ENCODE peak calls at places on chromosomes 2 and 18, in seven cellular contexts. One of them, this sample, is unnamed. For H3K9me3 and H3K4me1, the result is how much of the 10 kb centered on the place peaks cover.

GRCh38 chr2:19540739-19541503 is 182.5 kb upstream of the OSR1 start:
- DNase-seq in PC-3: peak
- DNase-seq in MM.1S: peak
- DNase-seq in PC-9: peak
- DNase-seq in HCT116: peak
- DNase-seq in mammary epithelial cell: peak
- DNase-seq in HepG2: no peak
- DNase-seq in this sample: peak

GRCh38 chr2:860259-860855 is 90.3 kb upstream of the SNTG2 start:
- DNase-seq in PC-3: peak
- DNase-seq in MM.1S: no peak
- DNase-seq in PC-9: no peak
- DNase-seq in HCT116: peak
- DNase-seq in mammary epithelial cell: no peak
- DNase-seq in HepG2: peak
- DNase-seq in this sample: no peak

GRCh38 chr2:932320-933221 is 18.1 kb upstream of the SNTG2 start:
- DNase-seq in PC-3: no peak
- DNase-seq in MM.1S: no peak
- DNase-seq in PC-9: no peak
- DNase-seq in HCT116: no peak
- DNase-seq in mammary epithelial cell: no peak
- DNase-seq in HepG2: no peak
- DNase-seq in this sample: no peak

GRCh38 chr2:31765078-31765835 is 184.5 kb upstream of the SRD5A2 start:
- DNase-seq in PC-3: no peak
- DNase-seq in MM.1S: no peak
- DNase-seq in PC-9: no peak
- DNase-seq in HCT116: no peak
- DNase-seq in mammary epithelial cell: peak
- DNase-seq in HepG2: no peak
- DNase-seq in this sample: no peak

GRCh38 chr2:209495855-209496585 is 72.2 kb downstream of the MAP2 start:
- DNase-seq in PC-3: peak
- DNase-seq in MM.1S: no peak
- DNase-seq in PC-9: peak
- DNase-seq in HCT116: peak
- DNase-seq in mammary epithelial cell: peak
- DNase-seq in HepG2: peak
- DNase-seq in this sample: peak

GRCh38 chr2:168062054-168062453 is 185.3 kb downstream of the STK39 start:
- DNase-seq in PC-3: no peak
- DNase-seq in MM.1S: no peak
- DNase-seq in PC-9: no peak
- DNase-seq in HCT116: no peak
- DNase-seq in mammary epithelial cell: no peak
- DNase-seq in HepG2: no peak
- DNase-seq in this sample: no peak

GRCh38 chr2:85988914-85989270 is 100.1 kb upstream of the ST3GAL5 start:
- DNase-seq in PC-3: no peak
- DNase-seq in MM.1S: no peak
- DNase-seq in PC-9: no peak
- DNase-seq in HCT116: no peak
- DNase-seq in mammary epithelial cell: no peak
- DNase-seq in HepG2: no peak
- DNase-seq in this sample: no peak

GRCh38 chr2:25816249-25816648 is 62.0 kb downstream of the ASXL2 start:
- DNase-seq in PC-3: no peak
- DNase-seq in MM.1S: no peak
- DNase-seq in PC-9: no peak
- DNase-seq in HCT116: no peak
- DNase-seq in mammary epithelial cell: no peak
- DNase-seq in HepG2: no peak
- DNase-seq in this sample: no peak

GRCh38 chr2:225122007-225122406 is 79.7 kb upstream of the DOCK10 start:
- DNase-seq in PC-3: no peak
- DNase-seq in MM.1S: no peak
- DNase-seq in PC-9: no peak
- DNase-seq in HCT116: no peak
- DNase-seq in mammary epithelial cell: no peak
- DNase-seq in HepG2: no peak
- DNase-seq in this sample: no peak

GRCh38 chr2:116545611-116546010 is 1268.9 kb upstream of the DDX18 start:
- DNase-seq in PC-3: no peak
- DNase-seq in MM.1S: no peak
- DNase-seq in PC-9: no peak
- DNase-seq in HCT116: no peak
- DNase-seq in mammary epithelial cell: no peak
- DNase-seq in HepG2: no peak
- DNase-seq in this sample: no peak

GRCh38 chr2:219461061-219461514 is 26.4 kb downstream of the SPEG start:
- DNase-seq in PC-3: no peak
- DNase-seq in MM.1S: no peak
- DNase-seq in PC-9: no peak
- DNase-seq in HCT116: no peak
- DNase-seq in mammary epithelial cell: peak
- DNase-seq in HepG2: no peak
- DNase-seq in this sample: peak

GRCh38 chr18:32378705-32379104 is 92.0 kb downstream of the GAREM1 start:
- DNase-seq in PC-3: peak
- DNase-seq in MM.1S: no peak
- DNase-seq in PC-9: peak
- DNase-seq in HCT116: no peak
- DNase-seq in mammary epithelial cell: peak
- DNase-seq in HepG2: peak
- DNase-seq in this sample: peak

GRCh38 chr2:156340818-156341481 is 8.4 kb upstream of the NR4A2 start:
- DNase-seq in PC-3: no peak
- DNase-seq in MM.1S: peak
- DNase-seq in PC-9: no peak
- DNase-seq in HCT116: no peak
- DNase-seq in mammary epithelial cell: no peak
- DNase-seq in HepG2: no peak
- DNase-seq in this sample: peak

GRCh38 chr2:28153851-28154250 is 238.8 kb upstream of the FOSL2 start:
- DNase-seq in PC-3: no peak
- DNase-seq in MM.1S: no peak
- DNase-seq in PC-9: no peak
- DNase-seq in HCT116: no peak
- DNase-seq in mammary epithelial cell: no peak
- DNase-seq in HepG2: no peak
- DNase-seq in this sample: no peak

GRCh38 chr2:74756356-74756890 is 77.5 kb upstream of the HK2 start:
- DNase-seq in PC-3: no peak
- DNase-seq in MM.1S: no peak
- DNase-seq in PC-9: no peak
- DNase-seq in HCT116: no peak
- DNase-seq in mammary epithelial cell: no peak
- DNase-seq in HepG2: peak
- DNase-seq in this sample: no peak

GRCh38 chr2:177983183-177983788 is 89.3 kb downstream of the PDE11A start:
- DNase-seq in PC-3: peak
- DNase-seq in MM.1S: peak
- DNase-seq in PC-9: peak
- DNase-seq in HCT116: peak
- DNase-seq in mammary epithelial cell: peak
- DNase-seq in HepG2: peak
- DNase-seq in this sample: peak

GRCh38 chr2:9274701-9275343 is 68.2 kb downstream of the ASAP2 start:
- DNase-seq in PC-3: peak
- DNase-seq in MM.1S: no peak
- DNase-seq in PC-9: peak
- DNase-seq in HCT116: no peak
- DNase-seq in mammary epithelial cell: no peak
- DNase-seq in HepG2: no peak
- DNase-seq in this sample: no peak

GRCh38 chr2:159053186-159054031 is 85.0 kb downstream of the TANC1 start:
- DNase-seq in PC-3: no peak
- DNase-seq in MM.1S: no peak
- DNase-seq in PC-9: no peak
- DNase-seq in HCT116: no peak
- DNase-seq in mammary epithelial cell: no peak
- DNase-seq in HepG2: no peak
- DNase-seq in this sample: peak

GRCh38 chr2:71748227-71748626 is 294.9 kb downstream of the DYSF start:
- DNase-seq in PC-3: peak
- DNase-seq in MM.1S: no peak
- DNase-seq in PC-9: peak
- DNase-seq in HCT116: no peak
- DNase-seq in mammary epithelial cell: no peak
- DNase-seq in HepG2: no peak
- DNase-seq in this sample: peak

GRCh38 chr2:177030391-177031000 is 182.1 kb upstream of the HNRNPA3 start:
- DNase-seq in PC-3: no peak
- DNase-seq in MM.1S: no peak
- DNase-seq in PC-9: no peak
- DNase-seq in HCT116: no peak
- DNase-seq in mammary epithelial cell: no peak
- DNase-seq in HepG2: no peak
- DNase-seq in this sample: no peak

GRCh38 chr2:169464508-169465386 is 14.5 kb upstream of the BBS5 start:
- DNase-seq in PC-3: no peak
- DNase-seq in MM.1S: no peak
- DNase-seq in PC-9: no peak
- DNase-seq in HCT116: no peak
- DNase-seq in mammary epithelial cell: no peak
- DNase-seq in HepG2: no peak
- DNase-seq in this sample: no peak

GRCh38 chr18:50709215-50709614 is 110.6 kb downstream of the MRO start:
- DNase-seq in PC-3: no peak
- DNase-seq in MM.1S: no peak
- DNase-seq in PC-9: no peak
- DNase-seq in HCT116: no peak
- DNase-seq in mammary epithelial cell: no peak
- DNase-seq in HepG2: no peak
- DNase-seq in this sample: no peak

GRCh38 chr2:214069254-214069653 is 341.6 kb upstream of the VWC2L start:
- DNase-seq in PC-3: peak
- DNase-seq in MM.1S: no peak
- DNase-seq in PC-9: peak
- DNase-seq in HCT116: peak
- DNase-seq in mammary epithelial cell: peak
- DNase-seq in HepG2: peak
- DNase-seq in this sample: peak

DNA sequence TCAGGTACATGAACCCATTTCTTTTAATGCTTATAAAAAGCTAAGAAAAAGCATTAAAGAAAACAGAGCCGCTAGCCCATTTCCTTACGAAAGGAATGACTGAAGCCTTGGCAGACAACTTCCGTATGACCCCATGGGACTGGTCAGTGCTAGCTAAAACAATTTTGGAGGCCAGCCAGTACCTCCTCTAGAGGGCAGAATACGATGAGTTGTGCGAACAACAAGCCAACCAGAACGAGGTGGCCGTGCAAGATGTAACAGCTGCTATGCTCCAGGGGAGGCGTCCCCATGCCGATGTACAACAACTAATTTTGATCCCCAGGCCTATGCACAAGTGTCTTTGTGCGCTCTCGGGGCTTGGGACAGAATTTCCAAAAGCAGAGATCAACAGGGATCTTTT is 16.7 kb downstream of the MAP3K2 start:
- DNase-seq in PC-3: no peak
- DNase-seq in MM.1S: no peak
- DNase-seq in PC-9: no peak
- DNase-seq in HCT116: peak
- DNase-seq in mammary epithelial cell: no peak
- DNase-seq in HepG2: no peak
- DNase-seq in this sample: no peak
- H3K9me3 ChIP-seq in PC-3: under half
- H3K9me3 ChIP-seq in MM.1S: under half
- H3K9me3 ChIP-seq in PC-9: under half
- H3K9me3 ChIP-seq in HCT116: under half
- H3K9me3 ChIP-seq in mammary epithelial cell: under half
- H3K9me3 ChIP-seq in HepG2: under half
- H3K9me3 ChIP-seq in this sample: under half

GRCh38 chr2:54577035-54577434 is 120.9 kb downstream of the SPTBN1 start:
- DNase-seq in PC-3: no peak
- DNase-seq in MM.1S: no peak
- DNase-seq in PC-9: no peak
- DNase-seq in HCT116: no peak
- DNase-seq in mammary epithelial cell: peak
- DNase-seq in HepG2: peak
- DNase-seq in this sample: no peak
- H3K4me1 ChIP-seq in PC-3: half or more
- H3K4me1 ChIP-seq in MM.1S: half or more
- H3K4me1 ChIP-seq in PC-9: half or more
- H3K4me1 ChIP-seq in HCT116: under half
- H3K4me1 ChIP-seq in mammary epithelial cell: half or more
- H3K4me1 ChIP-seq in HepG2: half or more
- H3K4me1 ChIP-seq in this sample: under half

DNA sequence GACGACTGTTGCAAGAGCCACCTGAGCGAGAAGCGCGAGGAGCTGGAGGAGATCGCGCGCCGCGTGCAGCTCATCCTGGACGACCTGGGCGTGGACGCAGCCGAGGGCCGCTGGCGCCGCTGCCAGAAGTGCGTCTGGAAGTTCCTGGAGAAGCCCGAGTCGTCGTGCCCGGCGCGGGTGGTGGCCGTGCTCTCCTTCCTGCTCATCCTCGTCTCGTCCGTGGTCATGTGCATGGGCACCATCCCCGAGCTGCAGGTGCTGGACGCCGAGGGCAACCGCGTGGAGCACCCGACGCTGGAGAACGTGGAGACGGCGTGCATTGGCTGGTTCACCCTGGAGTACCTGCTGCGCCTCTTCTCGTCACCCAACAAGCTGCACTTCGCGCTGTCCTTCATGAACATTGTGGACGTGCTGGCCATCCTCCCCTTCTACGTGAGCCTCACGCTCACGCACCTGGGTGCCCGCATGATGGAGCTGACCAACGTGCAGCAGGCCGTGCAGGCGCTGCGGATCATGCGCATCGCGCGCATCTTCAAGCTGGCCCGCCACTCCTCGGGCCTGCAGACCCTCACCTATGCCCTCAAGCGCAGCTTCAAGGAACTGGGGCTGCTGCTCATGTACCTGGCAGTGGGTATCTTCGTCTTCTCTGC is 1.2 kb downstream of the KCNF1 start:
- DNase-seq in PC-3: no peak
- DNase-seq in MM.1S: no peak
- DNase-seq in PC-9: peak
- DNase-seq in HCT116: no peak
- DNase-seq in mammary epithelial cell: no peak
- DNase-seq in HepG2: no peak
- DNase-seq in this sample: no peak
- TF ChIP-seq EZH2 in PC-3: no peak
- TF ChIP-seq EZH2 in MM.1S: no peak
- TF ChIP-seq EZH2 in PC-9: no peak
- TF ChIP-seq EZH2 in HCT116: no peak
- TF ChIP-seq EZH2 in mammary epithelial cell: no peak
- TF ChIP-seq EZH2 in HepG2: no peak
- TF ChIP-seq EZH2 in this sample: no peak

DNA sequence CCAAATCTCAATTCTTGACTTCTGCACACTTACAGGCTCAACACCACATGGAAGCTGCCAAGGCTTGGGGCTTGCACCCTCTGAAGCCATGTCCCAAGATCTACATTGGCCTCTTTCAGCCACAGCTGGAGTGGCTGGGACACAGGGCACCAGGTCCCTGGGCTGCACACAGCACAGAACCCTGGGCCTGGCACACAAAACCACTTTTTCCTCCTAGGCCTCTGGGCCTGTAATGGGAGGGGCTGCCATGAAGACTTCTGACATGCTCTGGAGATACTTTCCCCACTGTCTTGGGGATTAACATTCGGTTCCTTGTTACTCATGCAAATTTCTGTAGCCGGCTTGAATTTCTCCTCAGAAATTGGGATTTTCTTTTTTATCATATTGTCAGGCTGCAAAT is 29.9 kb downstream of the SP9 start:
- DNase-seq in PC-3: no peak
- DNase-seq in MM.1S: no peak
- DNase-seq in PC-9: no peak
- DNase-seq in HCT116: no peak
- DNase-seq in mammary epithelial cell: no peak
- DNase-seq in HepG2: no peak
- DNase-seq in this sample: no peak
- H3K9me3 ChIP-seq in PC-3: under half
- H3K9me3 ChIP-seq in MM.1S: under half
- H3K9me3 ChIP-seq in PC-9: under half
- H3K9me3 ChIP-seq in HCT116: under half
- H3K9me3 ChIP-seq in mammary epithelial cell: under half
- H3K9me3 ChIP-seq in HepG2: under half
- H3K9me3 ChIP-seq in this sample: under half